ENCODE peak calls at places on chromosomes 11 and 22, in nine cellular contexts. One of them, this sample, is unnamed.

GRCh38 chr11:10351768-10352641 is 47.1 kb downstream of the ADM start:
- DNase-seq in pancreas: peak
- DNase-seq in IMR-90: peak
- DNase-seq in Calu3: peak
- DNase-seq in NB4: no peak
- DNase-seq in MM.1S: no peak
- DNase-seq in GM12864: no peak
- DNase-seq in Caco-2: peak
- DNase-seq in GM20000: no peak
- DNase-seq in this sample: no peak

GRCh38 chr11:118202599-118203422 is 22.0 kb downstream of the JAML start:
- DNase-seq in GM20000: no peak
- DNase-seq in MM.1S: no peak
- DNase-seq in Caco-2: peak
- DNase-seq in Calu3: peak
- DNase-seq in NB4: no peak
- DNase-seq in GM12864: no peak
- DNase-seq in pancreas: peak
- DNase-seq in IMR-90: no peak
- DNase-seq in this sample: peak

GRCh38 chr22:31313366-31314147 is 21.3 kb upstream of the PIK3IP1 start:
- DNase-seq in NB4: peak
- DNase-seq in pancreas: peak
- DNase-seq in GM12864: no peak
- DNase-seq in IMR-90: peak
- DNase-seq in Caco-2: peak
- DNase-seq in MM.1S: peak
- DNase-seq in GM20000: peak
- DNase-seq in Calu3: peak
- DNase-seq in this sample: peak

GRCh38 chr22:27987557-27987956 is 68.5 kb upstream of the PITPNB start:
- DNase-seq in NB4: peak
- DNase-seq in MM.1S: no peak
- DNase-seq in GM12864: no peak
- DNase-seq in Caco-2: no peak
- DNase-seq in IMR-90: peak
- DNase-seq in Calu3: no peak
- DNase-seq in pancreas: no peak
- DNase-seq in GM20000: no peak
- DNase-seq in this sample: no peak

GRCh38 chr11:9653871-9654270 is 10.0 kb upstream of the SWAP70 start:
- DNase-seq in Calu3: no peak
- DNase-seq in GM20000: no peak
- DNase-seq in GM12864: no peak
- DNase-seq in NB4: no peak
- DNase-seq in Caco-2: no peak
- DNase-seq in pancreas: no peak
- DNase-seq in IMR-90: no peak
- DNase-seq in MM.1S: no peak
- DNase-seq in this sample: no peak

GRCh38 chr22:49243335-49243734 is 584.3 kb downstream of the BRD1 start:
- DNase-seq in IMR-90: no peak
- DNase-seq in Calu3: no peak
- DNase-seq in NB4: no peak
- DNase-seq in pancreas: no peak
- DNase-seq in MM.1S: no peak
- DNase-seq in GM12864: no peak
- DNase-seq in GM20000: no peak
- DNase-seq in Caco-2: no peak
- DNase-seq in this sample: no peak

GRCh38 chr11:130388607-130389205 is 39.7 kb downstream of the ADAMTS8 start:
- DNase-seq in NB4: no peak
- DNase-seq in GM20000: no peak
- DNase-seq in GM12864: no peak
- DNase-seq in pancreas: no peak
- DNase-seq in Caco-2: no peak
- DNase-seq in Calu3: no peak
- DNase-seq in MM.1S: no peak
- DNase-seq in IMR-90: peak
- DNase-seq in this sample: no peak

GRCh38 chr11:71218789-71219499 is 33.4 kb downstream of the SHANK2 start:
- DNase-seq in IMR-90: no peak
- DNase-seq in GM20000: no peak
- DNase-seq in NB4: no peak
- DNase-seq in Caco-2: peak
- DNase-seq in MM.1S: no peak
- DNase-seq in Calu3: no peak
- DNase-seq in pancreas: no peak
- DNase-seq in GM12864: no peak
- DNase-seq in this sample: no peak

GRCh38 chr22:28128827-28129226 is 209.8 kb upstream of the PITPNB start:
- DNase-seq in NB4: no peak
- DNase-seq in IMR-90: no peak
- DNase-seq in Calu3: no peak
- DNase-seq in GM12864: no peak
- DNase-seq in Caco-2: no peak
- DNase-seq in pancreas: no peak
- DNase-seq in MM.1S: no peak
- DNase-seq in GM20000: no peak
- DNase-seq in this sample: no peak

GRCh38 chr22:23143119-23143518 is 1.3 kb upstream of the RSPH14 start:
- DNase-seq in GM20000: no peak
- DNase-seq in Calu3: no peak
- DNase-seq in NB4: no peak
- DNase-seq in MM.1S: no peak
- DNase-seq in Caco-2: no peak
- DNase-seq in pancreas: no peak
- DNase-seq in IMR-90: no peak
- DNase-seq in GM12864: no peak
- DNase-seq in this sample: no peak

GRCh38 chr22:22235564-22235963 is 9.0 kb upstream of the VPREB1 start:
- DNase-seq in GM12864: peak
- DNase-seq in Caco-2: no peak
- DNase-seq in IMR-90: no peak
- DNase-seq in Calu3: peak
- DNase-seq in pancreas: peak
- DNase-seq in MM.1S: peak
- DNase-seq in GM20000: peak
- DNase-seq in NB4: peak
- DNase-seq in this sample: peak

GRCh38 chr11:84819128-84819527 is 808.0 kb downstream of the DLG2 start:
- DNase-seq in Caco-2: no peak
- DNase-seq in Calu3: no peak
- DNase-seq in NB4: no peak
- DNase-seq in MM.1S: peak
- DNase-seq in GM20000: no peak
- DNase-seq in GM12864: no peak
- DNase-seq in IMR-90: no peak
- DNase-seq in pancreas: no peak
- DNase-seq in this sample: no peak

GRCh38 chr11:78420796-78421209 is 3.2 kb upstream of the GAB2 start:
- DNase-seq in pancreas: peak
- DNase-seq in Calu3: no peak
- DNase-seq in NB4: peak
- DNase-seq in GM12864: no peak
- DNase-seq in MM.1S: peak
- DNase-seq in GM20000: peak
- DNase-seq in IMR-90: peak
- DNase-seq in Caco-2: no peak
- DNase-seq in this sample: no peak

GRCh38 chr11:78418584-78419211 is 1.1 kb upstream of the GAB2 start:
- DNase-seq in Caco-2: no peak
- DNase-seq in GM12864: no peak
- DNase-seq in NB4: peak
- DNase-seq in Calu3: no peak
- DNase-seq in MM.1S: no peak
- DNase-seq in IMR-90: peak
- DNase-seq in pancreas: no peak
- DNase-seq in GM20000: no peak
- DNase-seq in this sample: no peak

GRCh38 chr11:78419327-78419726 is 1.7 kb upstream of the GAB2 start:
- DNase-seq in GM12864: no peak
- DNase-seq in Caco-2: no peak
- DNase-seq in pancreas: peak
- DNase-seq in GM20000: no peak
- DNase-seq in Calu3: no peak
- DNase-seq in MM.1S: no peak
- DNase-seq in IMR-90: peak
- DNase-seq in NB4: peak
- DNase-seq in this sample: no peak

GRCh38 chr11:78417888-78418583 is 416 bp upstream of the GAB2 start:
- DNase-seq in Calu3: peak
- DNase-seq in Caco-2: peak
- DNase-seq in NB4: peak
- DNase-seq in IMR-90: peak
- DNase-seq in MM.1S: peak
- DNase-seq in GM12864: no peak
- DNase-seq in GM20000: peak
- DNase-seq in pancreas: peak
- DNase-seq in this sample: peak

GRCh38 chr11:78420255-78420764 is 2.7 kb upstream of the GAB2 start:
- DNase-seq in MM.1S: peak
- DNase-seq in Calu3: peak
- DNase-seq in IMR-90: peak
- DNase-seq in NB4: peak
- DNase-seq in pancreas: peak
- DNase-seq in Caco-2: peak
- DNase-seq in GM20000: peak
- DNase-seq in GM12864: no peak
- DNase-seq in this sample: peak
- TF ChIP-seq CTCF in MM.1S: peak
- TF ChIP-seq CTCF in Calu3: no peak
- TF ChIP-seq CTCF in IMR-90: peak
- TF ChIP-seq CTCF in NB4: peak
- TF ChIP-seq CTCF in pancreas: peak
- TF ChIP-seq CTCF in Caco-2: peak
- TF ChIP-seq CTCF in GM20000: peak
- TF ChIP-seq CTCF in GM12864: peak
- TF ChIP-seq CTCF in this sample: peak

DNA sequence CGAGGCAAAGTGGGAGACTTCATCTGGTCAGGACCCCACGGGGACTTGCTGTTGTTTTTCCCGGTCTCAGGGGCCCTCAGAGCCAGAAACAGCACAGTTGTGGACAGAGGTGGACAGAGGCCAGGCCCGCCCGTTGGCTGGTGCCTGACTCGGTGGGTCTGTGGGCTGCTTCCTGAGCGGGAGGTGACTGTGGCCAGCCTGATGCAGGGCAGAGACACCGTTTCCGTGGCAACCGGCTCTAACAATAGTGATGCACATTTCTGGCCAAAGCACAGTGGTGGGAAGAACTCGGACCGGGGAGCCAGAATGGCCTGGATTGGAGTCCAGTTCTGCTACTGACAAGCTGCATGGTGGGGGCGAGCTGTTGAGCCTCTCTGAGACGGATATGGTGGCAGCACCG is 58.7 kb upstream of the ATXN10 start:
- DNase-seq in IMR-90: no peak
- DNase-seq in Caco-2: no peak
- DNase-seq in Calu3: no peak
- DNase-seq in NB4: no peak
- DNase-seq in GM12864: no peak
- DNase-seq in MM.1S: no peak
- DNase-seq in pancreas: no peak
- DNase-seq in GM20000: no peak
- DNase-seq in this sample: no peak
- TF ChIP-seq CTCF in IMR-90: no peak
- TF ChIP-seq CTCF in Caco-2: no peak
- TF ChIP-seq CTCF in Calu3: no peak
- TF ChIP-seq CTCF in NB4: no peak
- TF ChIP-seq CTCF in GM12864: no peak
- TF ChIP-seq CTCF in MM.1S: no peak
- TF ChIP-seq CTCF in pancreas: no peak
- TF ChIP-seq CTCF in GM20000: no peak
- TF ChIP-seq CTCF in this sample: no peak

GRCh38 chr11:66386171-66387069 is 14.9 kb upstream of the SLC29A2 start:
- DNase-seq in pancreas: peak
- DNase-seq in GM20000: peak
- DNase-seq in NB4: peak
- DNase-seq in MM.1S: peak
- DNase-seq in GM12864: peak
- DNase-seq in Caco-2: peak
- DNase-seq in Calu3: peak
- DNase-seq in IMR-90: peak
- DNase-seq in this sample: peak

GRCh38 chr11:66393954-66394353 is 22.4 kb upstream of the SLC29A2 start:
- DNase-seq in Caco-2: no peak
- DNase-seq in GM12864: no peak
- DNase-seq in IMR-90: no peak
- DNase-seq in NB4: no peak
- DNase-seq in MM.1S: no peak
- DNase-seq in pancreas: no peak
- DNase-seq in GM20000: no peak
- DNase-seq in Calu3: no peak
- DNase-seq in this sample: no peak

GRCh38 chr11:66391322-66391721 is 19.8 kb upstream of the SLC29A2 start:
- DNase-seq in GM12864: no peak
- DNase-seq in IMR-90: no peak
- DNase-seq in Caco-2: no peak
- DNase-seq in Calu3: no peak
- DNase-seq in MM.1S: no peak
- DNase-seq in GM20000: peak
- DNase-seq in NB4: no peak
- DNase-seq in pancreas: no peak
- DNase-seq in this sample: no peak

DNA sequence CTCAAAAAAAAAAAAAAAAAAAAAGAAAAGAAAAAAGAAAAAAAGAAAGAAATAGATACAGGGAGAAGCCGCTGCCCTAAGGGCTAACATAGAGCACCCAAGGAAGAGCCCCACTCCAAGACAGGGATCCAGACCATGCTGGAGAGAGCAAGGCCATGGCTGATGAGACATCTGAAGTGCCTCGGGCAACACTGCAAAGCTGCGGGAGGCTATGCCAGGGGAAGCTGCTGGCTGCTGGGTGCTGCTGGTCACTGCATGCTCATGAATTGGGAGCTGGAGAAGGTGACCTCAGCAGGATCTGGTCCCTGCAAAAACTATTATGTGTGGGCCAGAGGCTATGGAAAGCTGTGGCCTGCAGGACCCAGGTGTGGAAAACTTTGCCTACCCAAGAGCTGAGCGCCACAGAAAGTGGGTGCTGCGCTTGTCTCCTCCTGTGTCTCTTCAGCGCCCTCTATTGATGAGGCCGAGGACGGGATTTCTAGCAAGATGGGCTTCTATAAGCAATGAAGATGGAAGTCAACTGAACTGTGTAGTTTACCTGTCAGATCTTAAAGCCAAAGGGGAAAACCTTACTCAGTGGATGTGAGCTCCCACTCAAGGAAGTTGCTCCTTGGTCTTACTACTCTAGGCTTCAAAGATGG is 17.3 kb upstream of the SLC29A2 start:
- DNase-seq in NB4: peak
- DNase-seq in GM12864: peak
- DNase-seq in GM20000: peak
- DNase-seq in MM.1S: peak
- DNase-seq in pancreas: peak
- DNase-seq in IMR-90: peak
- DNase-seq in Calu3: peak
- DNase-seq in Caco-2: peak
- DNase-seq in this sample: peak
- TF ChIP-seq CTCF in NB4: peak
- TF ChIP-seq CTCF in GM12864: peak
- TF ChIP-seq CTCF in GM20000: peak
- TF ChIP-seq CTCF in MM.1S: peak
- TF ChIP-seq CTCF in pancreas: peak
- TF ChIP-seq CTCF in IMR-90: peak
- TF ChIP-seq CTCF in Calu3: peak
- TF ChIP-seq CTCF in Caco-2: peak
- TF ChIP-seq CTCF in this sample: peak

GRCh38 chr22:35684270-35684700 is 33.4 kb upstream of the APOL5 start:
- DNase-seq in NB4: peak
- DNase-seq in IMR-90: peak
- DNase-seq in MM.1S: no peak
- DNase-seq in Calu3: peak
- DNase-seq in pancreas: no peak
- DNase-seq in GM12864: no peak
- DNase-seq in Caco-2: no peak
- DNase-seq in GM20000: no peak
- DNase-seq in this sample: no peak
- TF ChIP-seq CTCF in NB4: peak
- TF ChIP-seq CTCF in IMR-90: peak
- TF ChIP-seq CTCF in MM.1S: peak
- TF ChIP-seq CTCF in Calu3: no peak
- TF ChIP-seq CTCF in pancreas: no peak
- TF ChIP-seq CTCF in GM12864: peak
- TF ChIP-seq CTCF in Caco-2: no peak
- TF ChIP-seq CTCF in GM20000: no peak
- TF ChIP-seq CTCF in this sample: no peak